ENCODE peak calls at places on chromosome 18, in eight cellular contexts. M is tibial artery, V is fibroblast of pulmonary artery, W is stomach, F is H9, S is WERI-Rb-1, X is HFFc6, H is tibial nerve. R is an unnamed sample.

GRCh38 chr18:50878345-50879301 is at the start of gene ME2:
- DNase-seq in W (peak; percentile 94), V (peak; percentile 91), H (peak; percentile 83), X (peak; percentile 82), S (peak; percentile 97), F (peak; percentile 93), M (peak; percentile 90), R (peak; percentile 79)

GRCh38 chr18:71293322-71293721 is 1004.5 kb downstream of the SOCS6 start:
- DNase-seq in S (no peak), W (no peak), X (no peak), M (no peak), H (no peak), F (no peak), V (peak; percentile 7), R (no peak)

GRCh38 chr18:32847719-32848118 is 74.9 kb upstream of the KLHL14 start:
- DNase-seq in X (no peak), S (no peak), W (no peak), F (peak; percentile 63), M (no peak), H (no peak), V (no peak), R (no peak)

GRCh38 chr18:60117321-60117720 is 217.5 kb downstream of the PMAIP1 start:
- DNase-seq in H (no peak), S (no peak), W (no peak), X (no peak), F (no peak), V (no peak), M (no peak), R (no peak)

GRCh38 chr18:36176177-36176584 is 11.1 kb upstream of the MOCOS start:
- DNase-seq in X (no peak), S (no peak), F (no peak), W (no peak), H (no peak), V (no peak), M (no peak), R (no peak)

GRCh38 chr18:74625157-74625556 is 27.5 kb downstream of the ZNF407 start:
- DNase-seq in M (no peak), V (no peak), S (no peak), F (no peak), W (no peak), X (peak; percentile 43), H (no peak), R (no peak)

GRCh38 chr18:54825626-54826344 is 2.5 kb upstream of the RAB27B start:
- DNase-seq in H (no peak), S (no peak), W (no peak), M (no peak), X (no peak), V (no peak), F (no peak), R (no peak)

GRCh38 chr18:70464343-70465114 is 175.7 kb downstream of the SOCS6 start:
- DNase-seq in S (peak; percentile 71), W (peak; percentile 73), H (peak; percentile 64), X (peak; percentile 60), F (peak; percentile 78), M (peak; percentile 77), V (peak; percentile 73), R (peak; percentile 80)

GRCh38 chr18:31436825-31437224 is 10.7 kb upstream of the DSG3 start:
- DNase-seq in X (no peak), M (no peak), F (no peak), H (no peak), V (no peak), W (no peak), S (no peak), R (no peak)

GRCh38 chr18:76620326-76620813 is 125.3 kb upstream of the ZNF516 start:
- DNase-seq in H (peak; percentile 75), X (peak; percentile 69), W (peak; percentile 63), M (peak; percentile 81), F (peak; percentile 86), V (peak; percentile 78), S (peak; percentile 85), R (no peak)

GRCh38 chr18:63119647-63120046 is 199.9 kb downstream of the BCL2 start:
- DNase-seq in W (no peak), M (no peak), S (peak; percentile 49), V (peak; percentile 36), F (peak; percentile 45), H (no peak), X (peak; percentile 4), R (peak; percentile 36)

GRCh38 chr18:76882186-76882585 is 59.8 kb downstream of the ZNF236 start:
- DNase-seq in F (no peak), S (no peak), W (no peak), H (no peak), M (no peak), X (no peak), V (no peak), R (no peak)

GRCh38 chr18:62061812-62062211 is 125.0 kb downstream of the PIGN start:
- DNase-seq in F (no peak), X (no peak), H (no peak), M (no peak), W (no peak), V (no peak), S (no peak), R (no peak)

GRCh38 chr18:73264562-73264921 is 396.8 kb upstream of the NETO1 start:
- DNase-seq in H (no peak), V (no peak), S (no peak), W (no peak), X (no peak), F (no peak), M (no peak), R (no peak)

GRCh38 chr18:73551211-73551610 is 596.4 kb downstream of the FBXO15 start:
- DNase-seq in W (no peak), S (peak; percentile 75), M (no peak), F (no peak), X (no peak), V (no peak), H (no peak), R (no peak)

GRCh38 chr18:59912007-59912550 is 12.3 kb downstream of the PMAIP1 start:
- DNase-seq in H (no peak), V (peak; percentile 64), W (no peak), F (no peak), M (no peak), X (no peak), S (no peak), R (no peak)

GRCh38 chr18:62249478-62250097 is 62.5 kb downstream of the RELCH start:
- DNase-seq in V (peak; percentile 91), W (peak; percentile 85), F (peak; percentile 50), S (peak; percentile 80), X (peak; percentile 50), H (peak; percentile 56), M (peak; percentile 82), R (peak; percentile 69)

GRCh38 chr18:32629292-32629691 is 143.5 kb downstream of the KLHL14 start:
- DNase-seq in M (no peak), F (no peak), W (no peak), H (no peak), S (no peak), X (no peak), V (no peak), R (no peak)

GRCh38 chr18:41745166-41746049 is 209.6 kb upstream of the PIK3C3 start:
- DNase-seq in V (peak; percentile 81), M (no peak), F (peak; percentile 75), X (peak; percentile 15), W (peak; percentile 61), S (peak; percentile 66), H (no peak), R (peak; percentile 16)

GRCh38 chr18:73691118-73691517 is 456.5 kb downstream of the FBXO15 start:
- DNase-seq in W (no peak), X (peak; percentile 87), S (no peak), F (no peak), H (no peak), M (no peak), V (peak; percentile 73), R (no peak)

GRCh38 chr18:75062297-75062886 is 146.5 kb downstream of the PTGR3 start:
- DNase-seq in S (no peak), M (no peak), V (no peak), F (no peak), X (no peak), H (no peak), W (no peak), R (no peak)

GRCh38 chr18:62539284-62540168 is 16.7 kb downstream of the ZCCHC2 start:
- DNase-seq in V (no peak), M (no peak), X (no peak), H (no peak), W (no peak), F (no peak), S (no peak), R (no peak)

GRCh38 chr18:63725682-63726480 is 23.1 kb downstream of the SERPINB11 start:
- DNase-seq in H (no peak), V (no peak), M (no peak), S (no peak), F (no peak), X (no peak), W (no peak), R (no peak)

GRCh38 chr18:61039251-61039650 is 294.0 kb upstream of the CDH20 start:
- DNase-seq in W (no peak), F (no peak), V (no peak), H (no peak), X (no peak), M (no peak), S (no peak), R (no peak)

GRCh38 chr18:75790821-75791220 is 363.3 kb upstream of the SMIM21 start:
- DNase-seq in S (no peak), V (no peak), M (no peak), F (no peak), X (no peak), H (no peak), W (no peak), R (no peak)

GRCh38 chr18:8471373-8471772 is 137.9 kb upstream of the RAB12 start:
- DNase-seq in S (no peak), H (no peak), V (no peak), W (no peak), X (no peak), F (no peak), M (no peak), R (no peak)

GRCh38 chr18:60062396-60062795 is 162.6 kb downstream of the PMAIP1 start:
- DNase-seq in W (no peak), M (no peak), F (no peak), V (no peak), X (no peak), S (no peak), H (no peak), R (no peak)

GRCh38 chr18:48024009-48024512 is 93.6 kb upstream of the SMAD2 start:
- DNase-seq in W (peak; percentile 8), H (no peak), M (no peak), V (no peak), F (no peak), S (no peak), X (no peak), R (no peak)
- TF ChIP-seq CTCF in W (no peak), H (no peak), M (no peak), V (no peak), F (no peak), S (no peak), X (no peak), R (no peak)

GRCh38 chr18:48640566-48641270 is 101.9 kb downstream of the CTIF start:
- DNase-seq in M (no peak), S (no peak), F (no peak), W (no peak), H (no peak), X (no peak), V (no peak), R (no peak)
- TF ChIP-seq CTCF in M (no peak), S (no peak), F (no peak), W (no peak), H (no peak), X (peak; percentile 44), V (no peak), R (no peak)

GRCh38 chr18:79634593-79634992 is 45.0 kb upstream of the CTDP1 start:
- DNase-seq in M (no peak), H (no peak), S (no peak), V (no peak), W (no peak), F (no peak), X (no peak), R (no peak)
- TF ChIP-seq CTCF in M (no peak), H (no peak), S (no peak), V (no peak), W (no peak), F (no peak), X (no peak), R (no peak)

GRCh38 chr18:7021994-7022840 is 95.4 kb downstream of the LAMA1 start:
- DNase-seq in W (peak; percentile 73), F (no peak), X (peak; percentile 19), M (no peak), V (peak; percentile 39), H (no peak), S (peak; percentile 63), R (peak; percentile 32)
- TF ChIP-seq CTCF in W (no peak), F (peak; percentile 53), X (peak; percentile 66), M (no peak), V (peak; percentile 32), H (no peak), S (peak; percentile 67), R (peak; percentile 53)

R was measured in BE2C.